ENCODE peak calls at places on chromosome 16, in eight cellular contexts. L is CD4-positive, alpha-beta T cell; F is ELF-1; O is NCI-H1694 treated with DMSO at 0.1 percent for 48 hours; H is SK-N-MC; R is T-helper 1 cell; M is stimulated activated CD8-positive, alpha-beta memory T cell treated with anti-CD3 and anti-CD28 coated beads, Interleukin-12 subunit alpha, Interleukin-12 subunit beta, amount 100 ng/mL, for 1 hour; G is adipocyte. C is an unnamed sample.

GRCh38 chr16:86306811-86307517 is 203.4 kb upstream of the FOXF1 start:
- DNase-seq in H (no peak), M (no peak), G (peak), F (no peak), L (no peak), O (no peak), R (no peak), C (no peak)

GRCh38 chr16:75116081-75116910 is at the start of gene LDHD:
- DNase-seq in R (no peak), M (no peak), H (no peak), G (no peak), O (no peak), F (peak), L (no peak), C (no peak)

GRCh38 chr16:11461595-11461990 is 116.3 kb downstream of the RMI2 start:
- DNase-seq in H (no peak), L (no peak), R (no peak), G (no peak), M (no peak), O (no peak), F (no peak), C (no peak)

GRCh38 chr16:57479422-57480126 is 6.7 kb downstream of the DOK4 start:
- DNase-seq in F (peak), H (no peak), L (no peak), G (peak), M (no peak), R (no peak), O (peak), C (no peak)

GRCh38 chr16:22250522-22250921 is 44.4 kb downstream of the EEF2K start:
- DNase-seq in L (no peak), G (no peak), M (no peak), F (no peak), H (no peak), R (no peak), O (no peak), C (no peak)

GRCh38 chr16:87235810-87236515 is 81.2 kb downstream of the C16orf95 start:
- DNase-seq in F (no peak), H (no peak), R (no peak), M (no peak), G (no peak), L (no peak), O (no peak), C (peak)

GRCh38 chr16:30136971-30137601 is 14.1 kb upstream of the MAPK3 start:
- DNase-seq in F (no peak), O (no peak), G (no peak), H (no peak), M (no peak), R (no peak), L (no peak), C (no peak)

GRCh38 chr16:70788668-70789161 is 12.2 kb downstream of the VAC14 start:
- DNase-seq in R (no peak), L (no peak), G (peak), O (no peak), F (no peak), M (no peak), H (no peak), C (no peak)

GRCh38 chr16:4976079-4976478 is 17.9 kb downstream of the SEC14L5 start:
- DNase-seq in F (no peak), O (no peak), L (no peak), G (no peak), M (no peak), R (no peak), H (no peak), C (peak)

GRCh38 chr16:4850211-4850610 is 2.9 kb downstream of the UBN1 start:
- DNase-seq in R (no peak), H (no peak), L (no peak), M (no peak), G (peak), O (no peak), F (peak), C (no peak)

GRCh38 chr16:89118361-89119061 is 24.9 kb downstream of the ACSF3 start:
- DNase-seq in F (peak), O (no peak), M (no peak), R (no peak), G (no peak), L (no peak), H (peak), C (no peak)

GRCh38 chr16:82363026-82363816 is 193.2 kb upstream of the MPHOSPH6 start:
- DNase-seq in F (no peak), M (no peak), L (no peak), G (no peak), H (no peak), O (no peak), R (no peak), C (no peak)

GRCh38 chr16:85291302-85292148 is 179.3 kb upstream of the CIBAR2 start:
- DNase-seq in L (no peak), G (no peak), O (no peak), F (peak), M (no peak), H (no peak), R (no peak), C (no peak)

C was measured in GM18507.